ENCODE peak calls at places on chromosome X, in four cellular contexts. One of them, this sample, is unnamed.

GRCh38 chrX:2540426-2540942 is 39.7 kb upstream of the DHRSX start:
- DNase-seq in K562: no peak
- DNase-seq in AG10803: no peak
- DNase-seq in sigmoid colon: no peak
- DNase-seq in this sample: no peak

GRCh38 chrX:145821898-145822567 is 4.4 kb downstream of the SLITRK2 start:
- DNase-seq in K562: no peak
- DNase-seq in AG10803: no peak
- DNase-seq in sigmoid colon: no peak
- DNase-seq in this sample: no peak

GRCh38 chrX:75546724-75547123 is 23.9 kb upstream of the ZDHHC15 start:
- DNase-seq in K562: no peak
- DNase-seq in AG10803: no peak
- DNase-seq in sigmoid colon: no peak
- DNase-seq in this sample: no peak

GRCh38 chrX:150036181-150036580 is 97.9 kb upstream of the EOLA2 start:
- DNase-seq in K562: no peak
- DNase-seq in AG10803: peak
- DNase-seq in sigmoid colon: no peak
- DNase-seq in this sample: no peak

GRCh38 chrX:6026980-6027379 is 201.7 kb downstream of the NLGN4X start:
- DNase-seq in K562: no peak
- DNase-seq in AG10803: no peak
- DNase-seq in sigmoid colon: no peak
- DNase-seq in this sample: peak

GRCh38 chrX:63350551-63350950 is 581 bp downstream of the SPIN4 start:
- DNase-seq in K562: peak
- DNase-seq in AG10803: peak
- DNase-seq in sigmoid colon: no peak
- DNase-seq in this sample: peak

GRCh38 chrX:120761810-120762209 is 113.9 kb downstream of the CT47B1 start:
- DNase-seq in K562: no peak
- DNase-seq in AG10803: peak
- DNase-seq in sigmoid colon: no peak
- DNase-seq in this sample: no peak

GRCh38 chrX:38627683-38628082 is 66.3 kb downstream of the TSPAN7 start:
- DNase-seq in K562: peak
- DNase-seq in AG10803: no peak
- DNase-seq in sigmoid colon: no peak
- DNase-seq in this sample: peak

GRCh38 chrX:19747672-19748610 is 139.5 kb downstream of the SH3KBP1 start:
- DNase-seq in K562: no peak
- DNase-seq in AG10803: no peak
- DNase-seq in sigmoid colon: peak
- DNase-seq in this sample: no peak

GRCh38 chrX:47637546-47638195 is 7.9 kb upstream of the CFP start:
- DNase-seq in K562: no peak
- DNase-seq in AG10803: no peak
- DNase-seq in sigmoid colon: no peak
- DNase-seq in this sample: no peak

GRCh38 chrX:15350329-15350996 is 15.1 kb upstream of the PIGA start:
- DNase-seq in K562: peak
- DNase-seq in AG10803: no peak
- DNase-seq in sigmoid colon: no peak
- DNase-seq in this sample: no peak

GRCh38 chrX:53156207-53156596 is 62.3 kb downstream of the KANTR start:
- DNase-seq in K562: no peak
- DNase-seq in AG10803: no peak
- DNase-seq in sigmoid colon: no peak
- DNase-seq in this sample: no peak

GRCh38 chrX:119502727-119503483 is 34.7 kb downstream of the SLC25A5 start:
- DNase-seq in K562: no peak
- DNase-seq in AG10803: peak
- DNase-seq in sigmoid colon: peak
- DNase-seq in this sample: no peak

GRCh38 chrX:129958814-129959492 is 23.5 kb upstream of the BCORL1 start:
- DNase-seq in K562: no peak
- DNase-seq in AG10803: no peak
- DNase-seq in sigmoid colon: no peak
- DNase-seq in this sample: no peak

GRCh38 chrX:133681416-133681815 is 266.1 kb upstream of the GPC4 start:
- DNase-seq in K562: no peak
- DNase-seq in AG10803: no peak
- DNase-seq in sigmoid colon: no peak
- DNase-seq in this sample: no peak

GRCh38 chrX:153438522-153438921 is 7.3 kb downstream of the TREX2 start:
- DNase-seq in K562: no peak
- DNase-seq in AG10803: peak
- DNase-seq in sigmoid colon: no peak
- DNase-seq in this sample: no peak

GRCh38 chrX:47614618-47615017 is 5.0 kb downstream of the SYN1 start:
- DNase-seq in K562: no peak
- DNase-seq in AG10803: no peak
- DNase-seq in sigmoid colon: no peak
- DNase-seq in this sample: no peak

GRCh38 chrX:108223606-108224005 is 132.0 kb downstream of the ATG4A start:
- DNase-seq in K562: no peak
- DNase-seq in AG10803: no peak
- DNase-seq in sigmoid colon: no peak
- DNase-seq in this sample: no peak

GRCh38 chrX:46446727-46447378 is 98.4 kb downstream of the ZNF674 start:
- DNase-seq in K562: peak
- DNase-seq in AG10803: peak
- DNase-seq in sigmoid colon: peak
- DNase-seq in this sample: peak

GRCh38 chrX:17633546-17633945 is 103.7 kb upstream of the SCML1 start:
- DNase-seq in K562: no peak
- DNase-seq in AG10803: no peak
- DNase-seq in sigmoid colon: no peak
- DNase-seq in this sample: no peak

GRCh38 chrX:32995427-32995826 is 215.9 kb downstream of the DMD start:
- DNase-seq in K562: no peak
- DNase-seq in AG10803: no peak
- DNase-seq in sigmoid colon: no peak
- DNase-seq in this sample: no peak

GRCh38 chrX:140918398-140919043 is 83.9 kb upstream of the SPANXB1 start:
- DNase-seq in K562: peak
- DNase-seq in AG10803: peak
- DNase-seq in sigmoid colon: no peak
- DNase-seq in this sample: peak

GRCh38 chrX:14505648-14506047 is 23.7 kb upstream of the GLRA2 start:
- DNase-seq in K562: no peak
- DNase-seq in AG10803: no peak
- DNase-seq in sigmoid colon: no peak
- DNase-seq in this sample: no peak

GRCh38 chrX:12610079-12610478 is 181.1 kb upstream of the PRPS2 start:
- DNase-seq in K562: no peak
- DNase-seq in AG10803: peak
- DNase-seq in sigmoid colon: no peak
- DNase-seq in this sample: no peak

GRCh38 chrX:2391869-2392606 is 108.7 kb downstream of the DHRSX start:
- DNase-seq in K562: no peak
- DNase-seq in AG10803: peak
- DNase-seq in sigmoid colon: no peak
- DNase-seq in this sample: no peak

GRCh38 chrX:49995021-49995731 is 72.8 kb downstream of the CLCN5 start:
- DNase-seq in K562: no peak
- DNase-seq in AG10803: peak
- DNase-seq in sigmoid colon: no peak
- DNase-seq in this sample: no peak

GRCh38 chrX:69919749-69920148 is 130.0 kb downstream of the AWAT2 start:
- DNase-seq in K562: no peak
- DNase-seq in AG10803: no peak
- DNase-seq in sigmoid colon: no peak
- DNase-seq in this sample: no peak

GRCh38 chrX:23497919-23498318 is 163.3 kb downstream of the PTCHD1 start:
- DNase-seq in K562: no peak
- DNase-seq in AG10803: no peak
- DNase-seq in sigmoid colon: no peak
- DNase-seq in this sample: no peak

GRCh38 chrX:71492086-71493065 is 40.5 kb upstream of the OGT start:
- DNase-seq in K562: no peak
- DNase-seq in AG10803: peak
- DNase-seq in sigmoid colon: peak
- DNase-seq in this sample: no peak

GRCh38 chrX:103722505-103722904 is 11.8 kb downstream of the TMEM31 start:
- DNase-seq in K562: no peak
- DNase-seq in AG10803: peak
- DNase-seq in sigmoid colon: no peak
- DNase-seq in this sample: no peak

GRCh38 chrX:155056471-155056870 is 14.5 kb downstream of the CMC4 start:
- DNase-seq in K562: no peak
- DNase-seq in AG10803: no peak
- DNase-seq in sigmoid colon: no peak
- DNase-seq in this sample: no peak

GRCh38 chrX:95346854-95347253 is 1337.8 kb upstream of the DIAPH2 start:
- DNase-seq in K562: no peak
- DNase-seq in AG10803: no peak
- DNase-seq in sigmoid colon: no peak
- DNase-seq in this sample: no peak

GRCh38 chrX:1592863-1593201 is 1.4 kb downstream of the AKAP17A start:
- DNase-seq in K562: peak
- DNase-seq in AG10803: no peak
- DNase-seq in sigmoid colon: no peak
- DNase-seq in this sample: no peak

GRCh38 chrX:25052798-25053534 is 37.2 kb upstream of the ARX start:
- DNase-seq in K562: no peak
- DNase-seq in AG10803: no peak
- DNase-seq in sigmoid colon: no peak
- DNase-seq in this sample: peak

GRCh38 chrX:69119122-69119521 is 46.1 kb downstream of the PJA1 start:
- DNase-seq in K562: no peak
- DNase-seq in AG10803: no peak
- DNase-seq in sigmoid colon: no peak
- DNase-seq in this sample: no peak

GRCh38 chrX:106168107-106168506 is at the start of gene PWWP3B:
- DNase-seq in K562: no peak
- DNase-seq in AG10803: no peak
- DNase-seq in sigmoid colon: no peak
- DNase-seq in this sample: no peak

GRCh38 chrX:83658731-83659130 is 150.6 kb downstream of the POU3F4 start:
- DNase-seq in K562: peak
- DNase-seq in AG10803: no peak
- DNase-seq in sigmoid colon: no peak
- DNase-seq in this sample: no peak

DNA sequence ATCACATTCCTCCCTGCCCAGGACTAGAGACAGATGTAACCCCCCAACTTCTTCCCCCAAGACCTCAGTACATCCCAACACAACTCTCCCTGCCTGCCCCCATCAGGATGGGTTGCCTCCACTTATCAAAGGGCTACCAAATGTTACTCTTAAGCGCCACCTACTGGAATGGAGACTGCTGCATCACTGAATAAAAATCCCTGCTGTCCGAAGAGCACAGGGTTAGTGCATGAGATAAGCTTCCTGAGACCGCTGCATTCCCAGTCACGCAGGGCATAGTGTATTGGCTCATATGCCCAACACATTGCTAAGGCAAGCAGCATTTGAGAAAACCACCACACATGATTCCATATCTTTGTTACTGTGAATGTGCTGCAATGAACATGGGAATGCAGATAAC is 544.5 kb downstream of the PPP4R3C start:
- DNase-seq in K562: peak
- DNase-seq in AG10803: no peak
- DNase-seq in sigmoid colon: no peak
- DNase-seq in this sample: no peak
- TF ChIP-seq CTCF in K562: no peak
- TF ChIP-seq CTCF in AG10803: no peak
- TF ChIP-seq CTCF in sigmoid colon: no peak
- TF ChIP-seq CTCF in this sample: no peak

DNA sequence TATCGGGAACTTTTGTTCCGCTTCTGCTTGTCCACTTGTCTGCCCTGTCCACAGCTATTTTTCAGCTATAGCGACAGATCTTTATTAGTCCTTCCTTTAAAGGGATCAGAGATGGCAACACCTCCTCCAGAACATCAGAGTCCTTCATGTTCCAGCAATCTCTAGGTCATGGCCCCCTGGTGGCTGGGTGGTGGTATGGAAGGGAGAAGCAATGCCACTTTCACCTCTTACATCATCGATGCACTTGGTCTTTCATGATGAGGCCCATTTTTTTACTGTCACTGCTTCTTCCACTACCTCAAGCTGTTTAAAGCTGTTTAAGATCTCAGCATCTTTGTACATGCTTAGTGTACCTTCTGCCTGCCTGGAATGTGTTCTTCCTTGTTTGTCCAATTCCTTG is 106.7 kb downstream of the ARHGAP6 start:
- DNase-seq in K562: peak
- DNase-seq in AG10803: no peak
- DNase-seq in sigmoid colon: no peak
- DNase-seq in this sample: peak
- TF ChIP-seq CTCF in K562: peak
- TF ChIP-seq CTCF in AG10803: no peak
- TF ChIP-seq CTCF in sigmoid colon: no peak
- TF ChIP-seq CTCF in this sample: peak

DNA sequence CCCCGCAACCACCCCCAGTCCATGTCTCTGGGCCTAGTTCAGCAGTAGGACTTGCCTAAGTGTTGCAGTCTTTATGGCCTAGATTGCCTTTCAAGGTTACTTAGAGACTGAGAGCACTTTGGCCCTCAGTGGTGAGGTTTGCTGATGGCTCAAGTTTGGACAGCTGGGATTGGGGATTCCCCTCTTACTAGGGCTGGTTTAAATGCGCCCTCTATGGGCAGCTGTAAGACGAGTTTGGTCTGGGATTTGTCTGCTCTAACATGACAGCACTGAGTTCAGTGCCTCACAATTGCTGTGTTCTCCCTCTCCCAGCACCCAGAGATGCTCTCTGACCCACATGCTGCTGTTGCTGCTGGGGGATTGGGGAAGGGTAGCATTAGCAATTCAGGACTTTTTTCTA is 23.1 kb downstream of the DACH2 start:
- DNase-seq in K562: no peak
- DNase-seq in AG10803: peak
- DNase-seq in sigmoid colon: no peak
- DNase-seq in this sample: peak
- TF ChIP-seq CTCF in K562: no peak
- TF ChIP-seq CTCF in AG10803: peak
- TF ChIP-seq CTCF in sigmoid colon: no peak
- TF ChIP-seq CTCF in this sample: peak

GRCh38 chrX:125709532-125709931 is 389.9 kb downstream of the TEX13C start:
- DNase-seq in K562: no peak
- DNase-seq in AG10803: no peak
- DNase-seq in sigmoid colon: no peak
- DNase-seq in this sample: no peak
- TF ChIP-seq CTCF in K562: no peak
- TF ChIP-seq CTCF in AG10803: no peak
- TF ChIP-seq CTCF in sigmoid colon: no peak
- TF ChIP-seq CTCF in this sample: no peak